ENCODE peak calls at places on chromosomes 11 and 22, in five cellular contexts. O, M, D, F and S are unnamed samples.

GRCh38 chr11:61893981-61894380 is 2.6 kb upstream of the FADS3 start:
- DNase-seq in O (no peak), F (no peak), D (no peak), M (no peak), S (no peak)

GRCh38 chr11:76166314-76166713 is 40.0 kb downstream of the WNT11 start:
- DNase-seq in M (no peak), D (no peak), F (peak), O (no peak), S (peak)

GRCh38 chr22:23478175-23478574 is 101.9 kb downstream of the IGLL1 start:
- DNase-seq in F (no peak), D (peak), M (no peak), O (no peak), S (no peak)

GRCh38 chr11:27933992-27934829 is 173.7 kb downstream of the KIF18A start:
- DNase-seq in F (no peak), D (no peak), M (no peak), O (peak), S (peak)

GRCh38 chr22:36826262-36826661 is 9.4 kb upstream of the PVALB start:
- DNase-seq in O (no peak), D (no peak), F (no peak), M (no peak), S (no peak)

GRCh38 chr22:24166811-24167210 is 14.5 kb upstream of the SUSD2 start:
- DNase-seq in M (no peak), F (no peak), D (no peak), O (no peak), S (no peak)

GRCh38 chr22:18975434-18976196 is 39.5 kb upstream of the PRODH start:
- DNase-seq in D (no peak), O (no peak), M (no peak), F (no peak), S (no peak)

GRCh38 chr11:44777537-44778199 is 50.9 kb downstream of the TSPAN18 start:
- DNase-seq in D (no peak), M (no peak), F (no peak), O (no peak), S (no peak)

GRCh38 chr11:135074397-135074998 is 662.5 kb upstream of the B3GAT1 start:
- DNase-seq in D (no peak), F (no peak), O (no peak), M (no peak), S (peak)

GRCh38 chr11:129861702-129862107 is 33.7 kb downstream of the NFRKB start:
- DNase-seq in F (no peak), M (peak), D (no peak), O (peak), S (peak)

GRCh38 chr11:35529971-35530495 is 4.6 kb upstream of the PAMR1 start:
- DNase-seq in M (no peak), F (no peak), D (no peak), O (no peak), S (no peak)

GRCh38 chr11:94048310-94048709 is 27.2 kb downstream of the HEPHL1 start:
- DNase-seq in O (no peak), M (no peak), F (no peak), D (no peak), S (no peak)

GRCh38 chr11:75195164-75195962 is 44.5 kb downstream of the SLCO2B1 start:
- DNase-seq in F (no peak), O (no peak), M (no peak), D (no peak), S (no peak)

GRCh38 chr11:131688056-131688693 is 317.8 kb downstream of the NTM start:
- DNase-seq in F (no peak), D (peak), M (peak), O (peak), S (peak)

GRCh38 chr11:62614275-62614674 is 1.2 kb downstream of the ROM1 start:
- DNase-seq in D (peak), F (no peak), M (peak), O (no peak), S (no peak)

GRCh38 chr11:58513747-58514367 is 6.0 kb upstream of the OR5B21 start:
- DNase-seq in F (no peak), O (peak), D (peak), M (peak), S (peak)

GRCh38 chr11:90744169-90744568 is 521.3 kb upstream of the CHORDC1 start:
- DNase-seq in D (no peak), O (no peak), M (no peak), F (no peak), S (no peak)

GRCh38 chr11:134363592-134363991 is 31.8 kb downstream of the GLB1L2 start:
- DNase-seq in O (no peak), F (no peak), M (no peak), D (peak), S (no peak)

GRCh38 chr11:34204396-34205279 is 99.2 kb downstream of the NAT10 start:
- DNase-seq in D (no peak), O (no peak), M (peak), F (no peak), S (peak)

GRCh38 chr11:57568330-57568766 is 876 bp upstream of the UBE2L6 start:
- DNase-seq in O (peak), M (peak), D (peak), F (peak), S (peak)

GRCh38 chr11:119474682-119475596 is 52.0 kb upstream of the THY1 start:
- DNase-seq in O (no peak), F (no peak), M (peak), D (peak), S (peak)

GRCh38 chr11:92969634-92970347 is at the start of gene MTNR1B:
- DNase-seq in D (no peak), F (no peak), M (no peak), O (no peak), S (peak)

GRCh38 chr11:66150140-66150539 is 80.1 kb downstream of the PACS1 start:
- DNase-seq in D (no peak), F (no peak), O (no peak), M (no peak), S (no peak)

GRCh38 chr22:32326647-32327046 is 31.0 kb upstream of the RFPL3 start:
- DNase-seq in M (no peak), O (no peak), D (no peak), F (no peak), S (no peak)

GRCh38 chr11:107916671-107917241 is 11.5 kb upstream of the RAB39A start:
- DNase-seq in D (peak), O (no peak), M (peak), F (no peak), S (peak)

GRCh38 chr11:45518096-45518852 is 147.1 kb downstream of the CHST1 start:
- DNase-seq in D (peak), F (no peak), M (no peak), O (no peak), S (peak)

GRCh38 chr11:93740031-93740801 is 1.1 kb downstream of the TAF1D start:
- DNase-seq in D (peak), F (no peak), M (peak), O (no peak), S (peak)

GRCh38 chr11:118374729-118375128 is 15.3 kb downstream of the UBE4A start:
- DNase-seq in F (no peak), D (no peak), O (no peak), M (no peak), S (no peak)

GRCh38 chr22:23211622-23212021 is 31.3 kb downstream of the BCR start:
- DNase-seq in M (no peak), F (no peak), O (no peak), D (no peak), S (no peak)

GRCh38 chr11:17371614-17372013 is 16.8 kb downstream of the KCNJ11 start:
- DNase-seq in M (no peak), F (no peak), O (no peak), D (peak), S (peak)

GRCh38 chr11:6232899-6233298 is 1.5 kb downstream of the FHIP1B start:
- DNase-seq in M (no peak), O (no peak), F (no peak), D (peak), S (no peak)

GRCh38 chr11:72591785-72592490 is 82.3 kb downstream of the PDE2A start:
- DNase-seq in M (no peak), F (no peak), D (no peak), O (no peak), S (no peak)

GRCh38 chr11:85826096-85826855 is 15.3 kb upstream of the SYTL2 start:
- DNase-seq in M (no peak), F (no peak), D (peak), O (no peak), S (peak)

GRCh38 chr11:598005-598680 is 17.6 kb downstream of the IRF7 start:
- DNase-seq in D (no peak), F (no peak), O (no peak), M (no peak), S (no peak)

GRCh38 chr22:36644333-36644757 is 59.2 kb downstream of the CACNG2 start:
- DNase-seq in M (peak), D (peak), F (no peak), O (no peak), S (peak)

GRCh38 chr22:41528938-41529561 is 15.2 kb downstream of the POLR3H start:
- DNase-seq in O (no peak), M (peak), D (no peak), F (no peak), S (no peak)

GRCh38 chr22:31313366-31314147 is 21.3 kb upstream of the PIK3IP1 start:
- DNase-seq in O (peak), F (no peak), D (peak), M (peak), S (peak)

GRCh38 chr22:42990131-42990838 is 24.7 kb downstream of the PACSIN2 start:
- DNase-seq in D (no peak), O (no peak), M (peak), F (no peak), S (peak)
- TF ChIP-seq POLR2AphosphoS5 in D (no peak), O (no peak), M (no peak), F (no peak), S (no peak)

GRCh38 chr11:70141490-70142014 is 61.5 kb upstream of the FADD start:
- DNase-seq in M (no peak), D (no peak), F (no peak), O (peak), S (no peak)

GRCh38 chr11:70139785-70140410 is 61.8 kb downstream of the ANO1 start:
- DNase-seq in F (no peak), M (no peak), O (no peak), D (no peak), S (no peak)

GRCh38 chr11:70144262-70144661 is 58.8 kb upstream of the FADD start:
- DNase-seq in F (no peak), D (no peak), M (no peak), O (no peak), S (no peak)

GRCh38 chr11:70140859-70141489 is 62.1 kb upstream of the FADD start:
- DNase-seq in O (no peak), M (no peak), F (no peak), D (no peak), S (peak)

DNA sequence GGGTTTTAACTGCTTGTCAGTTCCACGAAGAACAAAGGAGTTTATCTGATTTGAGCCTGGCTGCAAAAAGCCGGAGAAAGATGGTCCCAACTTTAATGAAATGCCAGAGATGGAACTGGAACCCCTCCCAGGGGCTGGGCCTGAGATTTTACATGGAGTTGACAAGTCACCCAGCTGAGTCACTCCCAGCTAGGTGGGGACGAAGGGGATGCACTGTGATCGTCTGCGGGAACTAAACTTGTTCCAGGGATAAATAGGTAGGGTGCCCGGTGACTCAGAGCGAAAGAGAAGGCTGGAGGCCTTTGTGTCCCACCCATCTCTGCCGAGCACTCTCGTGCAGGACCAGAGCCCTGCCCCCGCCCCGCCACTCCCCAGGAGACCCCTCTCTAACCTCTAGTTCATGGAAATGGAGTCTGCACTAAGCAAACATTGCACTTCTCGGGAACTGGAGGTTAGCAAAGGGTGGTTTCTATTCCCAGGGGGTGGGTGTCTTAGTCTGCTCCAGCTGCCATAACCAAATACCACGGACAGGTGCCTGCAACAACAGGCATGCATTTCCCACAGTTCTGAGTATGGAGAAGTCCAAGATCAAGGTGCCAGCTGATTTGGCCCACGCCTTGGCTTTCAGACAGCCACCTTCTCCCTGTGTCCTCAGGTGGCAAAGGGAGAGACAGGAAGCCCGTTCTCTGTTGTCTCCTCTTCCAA is 60.8 kb upstream of the FADD start:
- DNase-seq in M (no peak), D (no peak), O (no peak), F (no peak), S (no peak)
- TF ChIP-seq CREB1 in M (no peak), D (no peak), O (no peak), F (no peak), S (no peak)

DNA sequence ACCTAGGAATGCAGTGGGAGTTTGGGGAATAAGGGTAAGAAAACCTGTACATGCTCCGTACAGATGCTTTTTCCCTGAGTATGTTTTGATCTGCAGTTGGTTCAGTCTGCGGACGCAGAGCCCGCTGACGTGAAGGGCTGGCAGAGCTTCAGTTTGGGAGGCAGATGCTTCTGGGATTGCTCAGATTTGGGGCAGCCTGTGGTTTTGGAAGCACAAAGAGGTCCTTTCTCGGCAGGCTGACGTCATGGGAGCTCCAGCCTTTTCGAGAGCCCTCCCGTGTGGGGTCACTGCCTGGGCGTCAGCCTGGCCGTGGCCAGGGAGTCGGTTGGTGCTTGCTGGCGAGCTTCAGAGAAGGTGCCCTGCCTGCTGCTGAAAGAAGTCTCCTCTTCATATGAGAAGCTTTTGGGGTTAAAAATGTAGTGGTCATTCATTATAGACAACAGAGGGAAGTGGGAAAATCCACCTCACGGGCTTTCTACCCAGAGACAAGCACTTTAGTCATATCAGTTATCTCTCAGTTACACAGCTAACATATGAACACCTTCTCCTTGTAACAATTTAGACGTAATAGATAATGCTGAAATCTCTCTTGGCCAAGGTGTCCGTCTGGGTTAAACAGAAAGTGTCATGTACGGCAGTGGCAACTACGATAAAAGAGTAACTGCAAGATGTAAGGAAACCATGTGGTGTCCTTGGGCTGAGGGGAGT is 26.8 kb downstream of the TPCN2 start:
- DNase-seq in M (no peak), O (no peak), F (no peak), D (peak), S (no peak)
- TF ChIP-seq POLR2AphosphoS5 in M (no peak), O (no peak), F (no peak), D (peak), S (no peak)

GRCh38 chr11:18710545-18710944 is 12.0 kb downstream of the TMEM86A start:
- DNase-seq in F (no peak), M (no peak), O (no peak), D (no peak), S (no peak)

GRCh38 chr11:18715476-18715875 is 10.5 kb downstream of the IGSF22 start:
- DNase-seq in D (no peak), O (no peak), M (no peak), F (no peak), S (no peak)

GRCh38 chr11:18714443-18714780 is 11.6 kb downstream of the IGSF22 start:
- DNase-seq in O (no peak), F (no peak), M (no peak), D (no peak), S (no peak)

GRCh38 chr11:18709414-18709813 is 10.8 kb downstream of the TMEM86A start:
- DNase-seq in D (no peak), O (no peak), M (no peak), F (no peak), S (no peak)

GRCh38 chr11:18713646-18714442 is 12.1 kb downstream of the IGSF22 start:
- DNase-seq in D (no peak), O (no peak), M (no peak), F (no peak), S (no peak)
- TF ChIP-seq CREB1 in D (no peak), O (no peak), M (no peak), F (no peak), S (no peak)

GRCh38 chr11:64246874-64247728 is at the start of gene PPP1R14B:
- DNase-seq in D (peak), F (no peak), M (peak), O (no peak), S (peak)
- TF ChIP-seq POLR2AphosphoS5 in D (no peak), F (no peak), M (peak), O (no peak), S (peak)

GRCh38 chr11:132898676-132899075 is 633.6 kb downstream of the OPCML start:
- DNase-seq in M (no peak), D (no peak), O (no peak), F (no peak), S (no peak)

GRCh38 chr11:132894598-132894997 is 637.7 kb downstream of the OPCML start:
- DNase-seq in O (no peak), F (no peak), M (no peak), D (no peak), S (no peak)

GRCh38 chr11:132895340-132895739 is 637.0 kb downstream of the OPCML start:
- DNase-seq in M (no peak), F (no peak), O (no peak), D (no peak), S (no peak)

GRCh38 chr11:132901638-132902610 is 630.4 kb downstream of the OPCML start:
- DNase-seq in M (no peak), F (no peak), O (no peak), D (no peak), S (peak)

GRCh38 chr11:132898021-132898420 is 634.3 kb downstream of the OPCML start:
- DNase-seq in M (no peak), D (no peak), O (no peak), F (no peak), S (no peak)
- TF ChIP-seq CREB1 in M (no peak), D (no peak), O (no peak), F (no peak), S (no peak)